ENCODE peak calls at places on chromosome 17, in four cellular contexts. T is uterus, S is epithelial cell of esophagus, G is heart left ventricle. B is an unnamed sample.

GRCh38 chr17:21169496-21169895 is 42.7 kb downstream of the DHRS7B start:
- DNase-seq in T (no peak), S (no peak), G (no peak), B (no peak)

GRCh38 chr17:75490953-75491649 is 24.2 kb downstream of the CASKIN2 start:
- DNase-seq in T (no peak), S (no peak), G (no peak), B (no peak)

GRCh38 chr17:5121186-5121841 is 5.5 kb downstream of the USP6 start:
- DNase-seq in T (no peak), S (no peak), G (no peak), B (no peak)

GRCh38 chr17:81684442-81684911 is 666 bp downstream of the HGS start:
- DNase-seq in T (no peak), S (peak), G (no peak), B (no peak)

GRCh38 chr17:44899074-44899782 is at the start of gene EFTUD2:
- DNase-seq in T (peak), S (peak), G (peak), B (peak)

GRCh38 chr17:42632949-42633444 is 23.5 kb downstream of the TUBG1 start:
- DNase-seq in T (no peak), S (peak), G (no peak), B (no peak)

GRCh38 chr17:50956409-50956749 is 90.2 kb upstream of the TOB1 start:
- DNase-seq in T (no peak), S (no peak), G (no peak), B (no peak)

GRCh38 chr17:11598274-11599221 is at the start of gene DNAH9:
- DNase-seq in T (peak), S (peak), G (peak), B (peak)

GRCh38 chr17:80955078-80955477 is 36.6 kb upstream of the CHMP6 start:
- DNase-seq in T (no peak), S (no peak), G (peak), B (no peak)

GRCh38 chr17:51435641-51436091 is 175.3 kb downstream of the UTP18 start:
- DNase-seq in T (no peak), S (peak), G (no peak), B (peak)

GRCh38 chr17:29705352-29705751 is 82.6 kb upstream of the CORO6 start:
- DNase-seq in T (no peak), S (no peak), G (no peak), B (no peak)

GRCh38 chr17:64500923-64501765 is 4.3 kb upstream of the POLG2 start:
- DNase-seq in T (no peak), S (peak), G (no peak), B (no peak)

GRCh38 chr17:74042744-74043486 is 160.6 kb upstream of the RPL38 start:
- DNase-seq in T (peak), S (peak), G (no peak), B (peak)

GRCh38 chr17:38540514-38540913 is 65.2 kb downstream of the SRCIN1 start:
- DNase-seq in T (no peak), S (no peak), G (no peak), B (no peak)

GRCh38 chr17:68290268-68290954 is 516 bp downstream of the SLC16A6 start:
- DNase-seq in T (no peak), S (no peak), G (peak), B (no peak)

GRCh38 chr17:64103751-64104364 is 26.1 kb downstream of the ERN1 start:
- DNase-seq in T (no peak), S (peak), G (no peak), B (peak)

GRCh38 chr17:20999841-21000532 is 42.8 kb downstream of the USP22 start:
- DNase-seq in T (no peak), S (no peak), G (no peak), B (no peak)

GRCh38 chr17:50102164-50102991 is 7.2 kb downstream of the PDK2 start:
- DNase-seq in T (no peak), S (no peak), G (peak), B (no peak)

GRCh38 chr17:27506348-27507218 is 50.3 kb downstream of the KSR1 start:
- DNase-seq in T (no peak), S (peak), G (no peak), B (no peak)

GRCh38 chr17:6496116-6496481 is 51.8 kb downstream of the PIMREG start:
- DNase-seq in T (no peak), S (no peak), G (no peak), B (no peak)

GRCh38 chr17:17580662-17581470 is 10.6 kb downstream of the PEMT start:
- DNase-seq in T (no peak), S (no peak), G (no peak), B (peak)

GRCh38 chr17:49528966-49529365 is 33.9 kb downstream of the NGFR start:
- DNase-seq in T (no peak), S (no peak), G (no peak), B (no peak)

GRCh38 chr17:33290156-33290697 is 2.9 kb downstream of the ASIC2 start:
- DNase-seq in T (no peak), S (no peak), G (no peak), B (no peak)

DNA sequence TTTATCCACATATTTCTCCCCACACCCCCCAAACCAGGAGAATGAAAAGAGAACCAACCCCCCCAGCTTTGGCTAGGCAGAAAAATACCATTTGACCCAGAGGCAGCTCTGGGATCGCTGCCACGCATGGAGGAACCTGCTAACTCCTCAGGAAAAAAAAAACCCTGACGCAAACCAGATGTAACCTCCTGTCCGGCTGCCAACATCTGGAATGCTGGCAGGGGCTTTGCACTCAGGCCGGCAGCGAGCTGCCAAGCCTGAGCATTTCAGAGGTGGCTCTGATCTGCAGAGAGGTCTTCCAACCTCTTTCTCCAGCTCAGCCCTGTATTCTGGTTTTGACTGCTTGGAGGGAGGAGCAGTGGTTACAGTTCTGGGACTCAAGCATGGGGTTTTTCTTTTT is 8.2 kb downstream of the IGFBP4 start:
- DNase-seq in T (peak), S (no peak), G (peak), B (peak)
- H3K4me3 ChIP-seq in T (peak), S (no peak), G (no peak), B (peak)

GRCh38 chr17:7775058-7775457 is 57.5 kb downstream of the DNAH2 start:
- DNase-seq in T (no peak), S (no peak), G (no peak), B (no peak)

GRCh38 chr17:7782237-7782636 is 51.8 kb upstream of the KDM6B start:
- DNase-seq in T (no peak), S (peak), G (no peak), B (peak)

GRCh38 chr17:7781467-7781866 is 52.5 kb upstream of the KDM6B start:
- DNase-seq in T (no peak), S (no peak), G (no peak), B (no peak)

GRCh38 chr17:7777017-7777416 is 57.0 kb upstream of the KDM6B start:
- DNase-seq in T (no peak), S (no peak), G (no peak), B (no peak)

DNA sequence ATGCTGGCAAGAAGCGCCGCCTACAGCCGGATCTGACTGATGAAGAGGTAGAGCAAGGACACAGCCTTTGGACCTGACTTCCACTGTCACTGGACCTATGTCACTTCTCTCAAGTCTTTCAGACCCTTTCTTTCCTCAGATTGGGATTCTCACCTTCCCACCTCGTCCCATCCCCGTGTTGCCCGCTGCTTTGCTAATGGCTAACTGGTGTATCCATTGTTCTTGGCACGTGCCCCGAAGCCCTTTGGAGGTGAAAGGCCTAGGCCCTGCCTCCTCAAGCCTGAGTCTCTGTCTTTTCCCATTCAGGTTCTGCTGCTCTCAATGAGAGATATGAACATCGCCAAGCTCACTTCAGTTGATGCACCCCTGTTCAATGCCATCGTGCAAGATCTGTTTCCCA is 53.3 kb upstream of the KDM6B start:
- DNase-seq in T (no peak), S (no peak), G (no peak), B (no peak)
- TF ChIP-seq CTCF in T (no peak), S (no peak), G (no peak), B (no peak)

GRCh38 chr17:1933875-1934715 is 91.0 kb downstream of the RTN4RL1 start:
- DNase-seq in T (no peak), S (no peak), G (no peak), B (no peak)
- H3K4me3 ChIP-seq in T (no peak), S (no peak), G (no peak), B (no peak)

GRCh38 chr17:77254961-77255741 is 114.4 kb downstream of the SEC14L1 start:
- DNase-seq in T (no peak), S (peak), G (no peak), B (peak)
- TF ChIP-seq CTCF in T (no peak), S (no peak), G (no peak), B (no peak)

GRCh38 chr17:47063475-47063874 is 84.4 kb upstream of the RPRML start:
- DNase-seq in T (no peak), S (no peak), G (no peak), B (no peak)
- H3K4me3 ChIP-seq in T (no peak), S (no peak), G (no peak), B (no peak)

GRCh38 chr17:8002646-8003593 is 505 bp downstream of the GUCY2D start:
- DNase-seq in T (no peak), S (no peak), G (no peak), B (no peak)

GRCh38 chr17:8005357-8005756 is 2.9 kb downstream of the GUCY2D start:
- DNase-seq in T (no peak), S (no peak), G (no peak), B (no peak)

GRCh38 chr17:8005951-8006730 is 3.7 kb downstream of the GUCY2D start:
- DNase-seq in T (no peak), S (no peak), G (no peak), B (no peak)

GRCh38 chr17:8003594-8004181 is 1.3 kb downstream of the GUCY2D start:
- DNase-seq in T (no peak), S (no peak), G (no peak), B (no peak)

DNA sequence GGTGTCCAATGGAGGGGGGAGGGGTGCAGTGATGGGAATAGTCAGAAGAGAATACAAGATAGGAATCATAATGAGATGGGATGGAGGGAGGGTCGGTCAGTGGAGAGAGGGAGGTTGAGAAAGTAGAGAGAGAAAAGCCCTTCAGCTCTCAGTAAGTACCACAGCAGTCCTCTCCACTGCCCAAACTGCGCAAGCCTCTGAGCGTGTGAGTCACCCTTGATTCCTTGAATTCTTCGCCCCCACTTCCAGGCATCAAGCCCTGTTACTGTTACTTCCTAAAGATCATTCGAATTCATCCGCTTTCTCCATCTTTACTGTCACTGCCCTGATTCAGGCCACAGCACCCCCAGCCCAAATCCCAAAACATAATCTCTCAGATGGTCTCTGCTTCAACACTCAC is 2.5 kb downstream of the GUCY2D start:
- DNase-seq in T (no peak), S (peak), G (no peak), B (peak)
- TF ChIP-seq CTCF in T (no peak), S (no peak), G (no peak), B (no peak)

GRCh38 chr17:61159415-61159814 is 240.2 kb upstream of the TBX2 start:
- DNase-seq in T (no peak), S (no peak), G (no peak), B (peak)
- H3K4me3 ChIP-seq in T (no peak), S (no peak), G (no peak), B (no peak)

GRCh38 chr17:72725432-72726068 is 366.9 kb downstream of the SLC39A11 start:
- DNase-seq in T (no peak), S (peak), G (no peak), B (peak)
- TF ChIP-seq CTCF in T (peak), S (peak), G (peak), B (peak)

B was measured in fibroblast of pulmonary artery.